ENCODE peak calls at places on chromosomes 7 and 10, in six cellular contexts. One of them, this sample, is unnamed.

GRCh38 chr7:83413831-83414230 is 235.1 kb downstream of the SEMA3E start:
- DNase-seq in neuronal stem cell: no peak
- DNase-seq in IMR-90: no peak
- DNase-seq in mesendoderm: no peak
- DNase-seq in H1: no peak
- DNase-seq in mesenchymal stem cell: peak
- DNase-seq in this sample: no peak

GRCh38 chr7:135928136-135928535 is 49.0 kb downstream of the MTPN start:
- DNase-seq in neuronal stem cell: no peak
- DNase-seq in IMR-90: no peak
- DNase-seq in mesendoderm: no peak
- DNase-seq in H1: no peak
- DNase-seq in mesenchymal stem cell: no peak
- DNase-seq in this sample: no peak

GRCh38 chr7:8442814-8443304 is 9.4 kb downstream of the NXPH1 start:
- DNase-seq in neuronal stem cell: peak
- DNase-seq in IMR-90: no peak
- DNase-seq in mesendoderm: peak
- DNase-seq in H1: peak
- DNase-seq in mesenchymal stem cell: peak
- DNase-seq in this sample: peak

GRCh38 chr10:13518076-13518692 is 10.6 kb downstream of the BEND7 start:
- DNase-seq in neuronal stem cell: no peak
- DNase-seq in IMR-90: peak
- DNase-seq in mesendoderm: peak
- DNase-seq in H1: peak
- DNase-seq in mesenchymal stem cell: peak
- DNase-seq in this sample: peak

GRCh38 chr10:113167702-113168101 is 217.7 kb downstream of the TCF7L2 start:
- DNase-seq in neuronal stem cell: no peak
- DNase-seq in IMR-90: no peak
- DNase-seq in mesendoderm: no peak
- DNase-seq in H1: no peak
- DNase-seq in mesenchymal stem cell: no peak
- DNase-seq in this sample: no peak

GRCh38 chr10:75469018-75469616 is 37.7 kb downstream of the LRMDA start:
- DNase-seq in neuronal stem cell: no peak
- DNase-seq in IMR-90: peak
- DNase-seq in mesendoderm: no peak
- DNase-seq in H1: no peak
- DNase-seq in mesenchymal stem cell: peak
- DNase-seq in this sample: no peak

GRCh38 chr10:43214956-43215561 is 51.8 kb downstream of the RASGEF1A start:
- DNase-seq in neuronal stem cell: no peak
- DNase-seq in IMR-90: no peak
- DNase-seq in mesendoderm: no peak
- DNase-seq in H1: no peak
- DNase-seq in mesenchymal stem cell: no peak
- DNase-seq in this sample: no peak

GRCh38 chr7:34373940-34374339 is 284.1 kb upstream of the NPSR1 start:
- DNase-seq in neuronal stem cell: no peak
- DNase-seq in IMR-90: no peak
- DNase-seq in mesendoderm: no peak
- DNase-seq in H1: no peak
- DNase-seq in mesenchymal stem cell: no peak
- DNase-seq in this sample: no peak

GRCh38 chr7:41997151-41997550 is 239.9 kb downstream of the GLI3 start:
- DNase-seq in neuronal stem cell: no peak
- DNase-seq in IMR-90: no peak
- DNase-seq in mesendoderm: no peak
- DNase-seq in H1: no peak
- DNase-seq in mesenchymal stem cell: no peak
- DNase-seq in this sample: no peak

GRCh38 chr7:128861957-128862570 is 592 bp upstream of the ATP6V1F start:
- DNase-seq in neuronal stem cell: no peak
- DNase-seq in IMR-90: no peak
- DNase-seq in mesendoderm: no peak
- DNase-seq in H1: no peak
- DNase-seq in mesenchymal stem cell: no peak
- DNase-seq in this sample: no peak

GRCh38 chr10:11551915-11552602 is 59.4 kb downstream of the USP6NL start:
- DNase-seq in neuronal stem cell: no peak
- DNase-seq in IMR-90: peak
- DNase-seq in mesendoderm: peak
- DNase-seq in H1: no peak
- DNase-seq in mesenchymal stem cell: peak
- DNase-seq in this sample: no peak

GRCh38 chr7:24833548-24833947 is 76.3 kb upstream of the GSDME start:
- DNase-seq in neuronal stem cell: no peak
- DNase-seq in IMR-90: no peak
- DNase-seq in mesendoderm: no peak
- DNase-seq in H1: no peak
- DNase-seq in mesenchymal stem cell: no peak
- DNase-seq in this sample: no peak

GRCh38 chr10:98878418-98878817 is 357.2 kb downstream of the HPSE2 start:
- DNase-seq in neuronal stem cell: no peak
- DNase-seq in IMR-90: peak
- DNase-seq in mesendoderm: no peak
- DNase-seq in H1: no peak
- DNase-seq in mesenchymal stem cell: peak
- DNase-seq in this sample: no peak

GRCh38 chr10:98879486-98879885 is 356.2 kb downstream of the HPSE2 start:
- DNase-seq in neuronal stem cell: no peak
- DNase-seq in IMR-90: peak
- DNase-seq in mesendoderm: peak
- DNase-seq in H1: no peak
- DNase-seq in mesenchymal stem cell: peak
- DNase-seq in this sample: no peak

GRCh38 chr10:98886686-98887085 is 349.0 kb downstream of the HPSE2 start:
- DNase-seq in neuronal stem cell: no peak
- DNase-seq in IMR-90: peak
- DNase-seq in mesendoderm: peak
- DNase-seq in H1: no peak
- DNase-seq in mesenchymal stem cell: peak
- DNase-seq in this sample: no peak

GRCh38 chr10:98885380-98885779 is 350.3 kb downstream of the HPSE2 start:
- DNase-seq in neuronal stem cell: no peak
- DNase-seq in IMR-90: no peak
- DNase-seq in mesendoderm: no peak
- DNase-seq in H1: no peak
- DNase-seq in mesenchymal stem cell: no peak
- DNase-seq in this sample: no peak

DNA sequence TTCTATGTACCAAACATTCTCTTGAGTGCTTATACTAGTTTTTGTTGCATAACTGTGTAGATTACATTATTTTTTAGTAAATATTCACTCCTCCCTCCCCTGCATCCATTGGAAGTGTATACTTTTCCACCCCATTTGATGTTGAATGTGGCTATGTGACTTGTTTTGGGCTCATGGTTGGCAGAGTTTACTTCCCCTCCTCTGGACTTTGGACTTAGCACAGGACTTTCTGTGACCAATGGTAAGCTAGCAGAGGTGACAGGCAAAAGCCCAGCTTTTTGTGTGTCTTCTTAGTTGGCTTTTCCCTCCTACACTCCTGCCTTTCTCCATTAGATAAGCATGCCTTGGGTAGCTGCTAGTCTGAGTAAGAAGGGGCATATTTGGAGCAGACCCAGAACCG is 353.9 kb downstream of the HPSE2 start:
- DNase-seq in neuronal stem cell: no peak
- DNase-seq in IMR-90: no peak
- DNase-seq in mesendoderm: no peak
- DNase-seq in H1: no peak
- DNase-seq in mesenchymal stem cell: no peak
- DNase-seq in this sample: no peak
- H2BK15ac ChIP-seq in neuronal stem cell: no peak
- H2BK15ac ChIP-seq in IMR-90: no peak
- H2BK15ac ChIP-seq in mesendoderm: no peak
- H2BK15ac ChIP-seq in H1: no peak
- H2BK15ac ChIP-seq in mesenchymal stem cell: no peak
- H2BK15ac ChIP-seq in this sample: no peak

DNA sequence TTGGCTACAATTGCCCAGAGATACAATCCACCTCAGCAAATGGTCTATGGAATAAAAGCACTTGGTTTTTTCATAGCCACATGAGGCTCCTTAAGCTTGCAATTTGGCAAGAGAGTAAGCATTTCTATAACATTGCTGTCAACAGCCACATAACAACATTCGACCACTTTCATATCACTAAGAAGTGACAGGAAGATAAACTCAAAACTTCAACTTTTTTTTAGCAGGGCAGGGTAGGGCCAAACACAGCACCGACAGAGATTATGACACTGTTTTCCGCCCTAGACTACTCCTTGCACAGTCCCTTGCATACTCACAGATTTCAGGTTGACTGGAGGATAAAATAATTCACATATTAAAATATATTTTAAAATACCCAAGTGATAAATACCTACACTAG is 185.4 kb downstream of the JAZF1 start:
- DNase-seq in neuronal stem cell: no peak
- DNase-seq in IMR-90: no peak
- DNase-seq in mesendoderm: no peak
- DNase-seq in H1: no peak
- DNase-seq in mesenchymal stem cell: no peak
- DNase-seq in this sample: no peak
- H2BK15ac ChIP-seq in neuronal stem cell: no peak
- H2BK15ac ChIP-seq in IMR-90: no peak
- H2BK15ac ChIP-seq in mesendoderm: no peak
- H2BK15ac ChIP-seq in H1: no peak
- H2BK15ac ChIP-seq in mesenchymal stem cell: no peak
- H2BK15ac ChIP-seq in this sample: no peak

DNA sequence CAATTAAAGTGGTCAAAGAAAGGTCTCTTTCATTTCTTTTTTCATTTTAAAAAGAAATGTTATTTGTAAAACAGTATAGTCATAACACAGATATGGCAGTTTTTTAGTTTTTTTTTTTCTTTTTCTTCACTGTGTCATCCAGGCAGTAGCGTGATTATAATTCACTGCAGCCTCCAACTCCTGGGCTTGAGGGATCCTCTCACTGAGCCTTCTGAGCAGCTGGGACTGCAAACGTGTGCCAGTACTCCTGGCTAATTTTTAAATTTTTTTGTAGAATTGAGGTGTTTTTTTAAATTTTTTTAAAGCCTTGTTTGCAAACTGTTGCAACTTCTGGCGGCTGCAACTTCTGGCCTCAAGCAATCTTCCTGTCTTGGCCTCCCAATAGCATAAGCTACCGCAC is 62.9 kb downstream of the HELLS start:
- DNase-seq in neuronal stem cell: no peak
- DNase-seq in IMR-90: no peak
- DNase-seq in mesendoderm: no peak
- DNase-seq in H1: no peak
- DNase-seq in mesenchymal stem cell: no peak
- DNase-seq in this sample: no peak
- H2BK15ac ChIP-seq in neuronal stem cell: no peak
- H2BK15ac ChIP-seq in IMR-90: no peak
- H2BK15ac ChIP-seq in mesendoderm: no peak
- H2BK15ac ChIP-seq in H1: no peak
- H2BK15ac ChIP-seq in mesenchymal stem cell: no peak
- H2BK15ac ChIP-seq in this sample: no peak

DNA sequence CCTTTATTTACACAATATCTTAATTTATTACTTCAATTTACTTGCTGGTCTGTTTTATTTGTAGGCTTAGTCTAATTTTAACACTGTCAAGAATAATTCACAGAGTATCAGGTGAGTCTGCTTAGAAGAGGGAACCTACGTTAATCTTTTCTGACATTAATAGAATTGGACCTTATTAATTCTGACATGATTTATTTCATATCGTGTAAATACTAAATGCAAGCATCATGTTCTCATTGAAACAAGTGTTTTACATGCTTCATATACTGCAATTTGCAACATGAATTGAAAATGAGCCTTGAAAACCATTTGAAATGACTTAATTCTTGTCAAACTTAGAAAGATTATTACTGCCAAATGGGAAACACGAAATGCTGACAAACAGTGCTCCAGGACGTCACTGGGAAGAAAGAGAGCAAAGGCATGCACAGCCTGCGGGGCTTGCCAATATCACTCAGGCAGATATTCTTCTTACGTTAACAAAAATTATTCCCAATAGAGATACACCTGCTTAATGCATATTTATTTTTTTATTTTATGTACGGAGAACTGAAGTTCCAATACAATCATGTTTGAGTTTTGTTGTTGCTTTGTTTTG is 282.0 kb upstream of the AKR1E2 start:
- DNase-seq in neuronal stem cell: no peak
- DNase-seq in IMR-90: no peak
- DNase-seq in mesendoderm: no peak
- DNase-seq in H1: no peak
- DNase-seq in mesenchymal stem cell: no peak
- DNase-seq in this sample: no peak
- H2BK15ac ChIP-seq in neuronal stem cell: no peak
- H2BK15ac ChIP-seq in IMR-90: no peak
- H2BK15ac ChIP-seq in mesendoderm: no peak
- H2BK15ac ChIP-seq in H1: no peak
- H2BK15ac ChIP-seq in mesenchymal stem cell: no peak
- H2BK15ac ChIP-seq in this sample: no peak

DNA sequence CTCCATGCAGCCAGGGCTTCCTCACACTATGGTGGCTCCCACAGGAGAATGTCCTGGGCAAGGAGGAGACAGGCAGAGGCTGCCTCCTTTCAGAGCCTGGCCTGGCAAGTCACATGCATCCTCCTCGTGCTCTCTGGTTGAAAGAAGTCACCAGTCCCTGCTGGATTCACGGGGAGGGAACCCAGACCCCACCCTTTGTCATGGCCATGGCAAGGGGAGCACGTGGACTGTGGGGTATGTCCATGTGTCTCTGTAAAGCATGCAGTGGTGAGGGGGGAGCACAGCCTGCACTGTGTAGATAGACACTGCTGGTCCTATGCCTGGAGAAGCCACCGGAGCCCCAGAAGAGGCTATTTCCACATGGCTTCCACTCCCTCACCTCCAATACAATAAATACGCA is 225.0 kb downstream of the TCERG1L start:
- DNase-seq in neuronal stem cell: no peak
- DNase-seq in IMR-90: no peak
- DNase-seq in mesendoderm: no peak
- DNase-seq in H1: no peak
- DNase-seq in mesenchymal stem cell: no peak
- DNase-seq in this sample: no peak
- H2BK15ac ChIP-seq in neuronal stem cell: peak
- H2BK15ac ChIP-seq in IMR-90: no peak
- H2BK15ac ChIP-seq in mesendoderm: no peak
- H2BK15ac ChIP-seq in H1: peak
- H2BK15ac ChIP-seq in mesenchymal stem cell: no peak
- H2BK15ac ChIP-seq in this sample: no peak

GRCh38 chr7:138729444-138729843 is 28.3 kb upstream of the SVOPL start:
- DNase-seq in neuronal stem cell: no peak
- DNase-seq in IMR-90: no peak
- DNase-seq in mesendoderm: peak
- DNase-seq in H1: no peak
- DNase-seq in mesenchymal stem cell: no peak
- DNase-seq in this sample: no peak

GRCh38 chr7:138739859-138740258 is 38.7 kb upstream of the SVOPL start:
- DNase-seq in neuronal stem cell: no peak
- DNase-seq in IMR-90: no peak
- DNase-seq in mesendoderm: no peak
- DNase-seq in H1: no peak
- DNase-seq in mesenchymal stem cell: no peak
- DNase-seq in this sample: no peak

GRCh38 chr7:138738551-138739335 is 37.6 kb upstream of the SVOPL start:
- DNase-seq in neuronal stem cell: peak
- DNase-seq in IMR-90: peak
- DNase-seq in mesendoderm: peak
- DNase-seq in H1: peak
- DNase-seq in mesenchymal stem cell: peak
- DNase-seq in this sample: peak

GRCh38 chr7:138738114-138738513 is 37.0 kb upstream of the SVOPL start:
- DNase-seq in neuronal stem cell: no peak
- DNase-seq in IMR-90: no peak
- DNase-seq in mesendoderm: no peak
- DNase-seq in H1: no peak
- DNase-seq in mesenchymal stem cell: no peak
- DNase-seq in this sample: no peak

GRCh38 chr7:138735399-138735798 is 34.2 kb upstream of the SVOPL start:
- DNase-seq in neuronal stem cell: no peak
- DNase-seq in IMR-90: no peak
- DNase-seq in mesendoderm: no peak
- DNase-seq in H1: no peak
- DNase-seq in mesenchymal stem cell: no peak
- DNase-seq in this sample: no peak
- H2BK15ac ChIP-seq in neuronal stem cell: peak
- H2BK15ac ChIP-seq in IMR-90: no peak
- H2BK15ac ChIP-seq in mesendoderm: no peak
- H2BK15ac ChIP-seq in H1: peak
- H2BK15ac ChIP-seq in mesenchymal stem cell: no peak
- H2BK15ac ChIP-seq in this sample: no peak

This sample was measured in H9.